ENCODE peak calls at places on chromosomes 1 and 21, in five cellular contexts. One of them, this sample, is unnamed.

GRCh38 chr1:218472885-218473284 is 127.7 kb downstream of the TGFB2 start:
- DNase-seq in Panc1: no peak
- DNase-seq in SK-N-SH: no peak
- DNase-seq in K562: no peak
- DNase-seq in breast epithelium: no peak
- DNase-seq in this sample: no peak

GRCh38 chr1:223017291-223017690 is 125.8 kb downstream of the TLR5 start:
- DNase-seq in Panc1: no peak
- DNase-seq in SK-N-SH: no peak
- DNase-seq in K562: no peak
- DNase-seq in breast epithelium: no peak
- DNase-seq in this sample: no peak

GRCh38 chr1:153631047-153632022 is 2.5 kb upstream of the CHTOP start:
- DNase-seq in Panc1: no peak
- DNase-seq in SK-N-SH: no peak
- DNase-seq in K562: no peak
- DNase-seq in breast epithelium: no peak
- DNase-seq in this sample: no peak

GRCh38 chr1:53963472-53963871 is 17.3 kb downstream of the LRRC42 start:
- DNase-seq in Panc1: no peak
- DNase-seq in SK-N-SH: no peak
- DNase-seq in K562: no peak
- DNase-seq in breast epithelium: no peak
- DNase-seq in this sample: no peak

GRCh38 chr1:222243902-222244301 is 304.0 kb downstream of the HHIPL2 start:
- DNase-seq in Panc1: no peak
- DNase-seq in SK-N-SH: no peak
- DNase-seq in K562: no peak
- DNase-seq in breast epithelium: no peak
- DNase-seq in this sample: no peak

GRCh38 chr1:175536921-175537320 is 206.5 kb downstream of the TNR start:
- DNase-seq in Panc1: no peak
- DNase-seq in SK-N-SH: no peak
- DNase-seq in K562: no peak
- DNase-seq in breast epithelium: no peak
- DNase-seq in this sample: no peak

GRCh38 chr1:204723131-204723787 is 37.7 kb upstream of the LRRN2 start:
- DNase-seq in Panc1: no peak
- DNase-seq in SK-N-SH: no peak
- DNase-seq in K562: no peak
- DNase-seq in breast epithelium: no peak
- DNase-seq in this sample: no peak

GRCh38 chr1:43796111-43796581 is 88.8 kb downstream of the ST3GAL3 start:
- DNase-seq in Panc1: no peak
- DNase-seq in SK-N-SH: no peak
- DNase-seq in K562: no peak
- DNase-seq in breast epithelium: no peak
- DNase-seq in this sample: peak

GRCh38 chr1:57468661-57469523 is 45.0 kb upstream of the DAB1 start:
- DNase-seq in Panc1: no peak
- DNase-seq in SK-N-SH: no peak
- DNase-seq in K562: no peak
- DNase-seq in breast epithelium: no peak
- DNase-seq in this sample: no peak

GRCh38 chr1:208190784-208191183 is 53.4 kb downstream of the PLXNA2 start:
- DNase-seq in Panc1: no peak
- DNase-seq in SK-N-SH: no peak
- DNase-seq in K562: no peak
- DNase-seq in breast epithelium: no peak
- DNase-seq in this sample: no peak

GRCh38 chr1:81756872-81757271 is 43.9 kb upstream of the ADGRL2 start:
- DNase-seq in Panc1: no peak
- DNase-seq in SK-N-SH: no peak
- DNase-seq in K562: no peak
- DNase-seq in breast epithelium: no peak
- DNase-seq in this sample: no peak

GRCh38 chr1:25232866-25233784 is 823 bp upstream of the SYF2 start:
- DNase-seq in Panc1: peak
- DNase-seq in SK-N-SH: peak
- DNase-seq in K562: peak
- DNase-seq in breast epithelium: peak
- DNase-seq in this sample: no peak

GRCh38 chr1:84972377-84972987 is 24.4 kb downstream of the MCOLN2 start:
- DNase-seq in Panc1: no peak
- DNase-seq in SK-N-SH: no peak
- DNase-seq in K562: no peak
- DNase-seq in breast epithelium: no peak
- DNase-seq in this sample: no peak

GRCh38 chr1:10635385-10635896 is 160.7 kb downstream of the PEX14 start:
- DNase-seq in Panc1: no peak
- DNase-seq in SK-N-SH: peak
- DNase-seq in K562: no peak
- DNase-seq in breast epithelium: no peak
- DNase-seq in this sample: peak

GRCh38 chr21:35044770-35045538 is 4.1 kb downstream of the RUNX1 start:
- DNase-seq in Panc1: no peak
- DNase-seq in SK-N-SH: no peak
- DNase-seq in K562: no peak
- DNase-seq in breast epithelium: no peak
- DNase-seq in this sample: no peak

GRCh38 chr21:45248893-45249381 is 38.8 kb downstream of the POFUT2 start:
- DNase-seq in Panc1: no peak
- DNase-seq in SK-N-SH: peak
- DNase-seq in K562: no peak
- DNase-seq in breast epithelium: no peak
- DNase-seq in this sample: no peak

GRCh38 chr1:231934797-231935196 is 308.2 kb downstream of the DISC1 start:
- DNase-seq in Panc1: no peak
- DNase-seq in SK-N-SH: no peak
- DNase-seq in K562: peak
- DNase-seq in breast epithelium: no peak
- DNase-seq in this sample: no peak

GRCh38 chr21:42702720-42703119 is 49.3 kb downstream of the PDE9A start:
- DNase-seq in Panc1: no peak
- DNase-seq in SK-N-SH: no peak
- DNase-seq in K562: no peak
- DNase-seq in breast epithelium: no peak
- DNase-seq in this sample: no peak

GRCh38 chr1:184376359-184376758 is 10.5 kb upstream of the C1orf21 start:
- DNase-seq in Panc1: no peak
- DNase-seq in SK-N-SH: no peak
- DNase-seq in K562: no peak
- DNase-seq in breast epithelium: no peak
- DNase-seq in this sample: no peak

GRCh38 chr1:39469150-39469549 is 22.3 kb upstream of the BMP8A start:
- DNase-seq in Panc1: no peak
- DNase-seq in SK-N-SH: no peak
- DNase-seq in K562: no peak
- DNase-seq in breast epithelium: no peak
- DNase-seq in this sample: no peak

GRCh38 chr1:94554611-94555010 is 13.1 kb upstream of the F3 start:
- DNase-seq in Panc1: no peak
- DNase-seq in SK-N-SH: no peak
- DNase-seq in K562: no peak
- DNase-seq in breast epithelium: no peak
- DNase-seq in this sample: no peak

GRCh38 chr1:41566274-41566885 is 81.9 kb upstream of the EDN2 start:
- DNase-seq in Panc1: no peak
- DNase-seq in SK-N-SH: no peak
- DNase-seq in K562: no peak
- DNase-seq in breast epithelium: no peak
- DNase-seq in this sample: no peak

GRCh38 chr1:209741889-209742288 is 14.0 kb upstream of the TRAF3IP3 start:
- DNase-seq in Panc1: no peak
- DNase-seq in SK-N-SH: no peak
- DNase-seq in K562: no peak
- DNase-seq in breast epithelium: no peak
- DNase-seq in this sample: no peak

GRCh38 chr1:152582647-152583046 is 2.3 kb upstream of the LCE3D start:
- DNase-seq in Panc1: no peak
- DNase-seq in SK-N-SH: no peak
- DNase-seq in K562: no peak
- DNase-seq in breast epithelium: no peak
- DNase-seq in this sample: no peak

GRCh38 chr1:160704250-160704649 is 7.4 kb downstream of the CD48 start:
- DNase-seq in Panc1: no peak
- DNase-seq in SK-N-SH: no peak
- DNase-seq in K562: no peak
- DNase-seq in breast epithelium: no peak
- DNase-seq in this sample: no peak

GRCh38 chr1:1415751-1416150 is 5.3 kb downstream of the ANKRD65 start:
- DNase-seq in Panc1: no peak
- DNase-seq in SK-N-SH: no peak
- DNase-seq in K562: no peak
- DNase-seq in breast epithelium: no peak
- DNase-seq in this sample: no peak

GRCh38 chr1:115293006-115293405 is 45.0 kb downstream of the NGF start:
- DNase-seq in Panc1: no peak
- DNase-seq in SK-N-SH: no peak
- DNase-seq in K562: no peak
- DNase-seq in breast epithelium: no peak
- DNase-seq in this sample: no peak

GRCh38 chr1:96340688-96341087 is 380.9 kb upstream of the PTBP2 start:
- DNase-seq in Panc1: no peak
- DNase-seq in SK-N-SH: no peak
- DNase-seq in K562: no peak
- DNase-seq in breast epithelium: no peak
- DNase-seq in this sample: no peak

GRCh38 chr21:21631961-21632360 is 633.8 kb downstream of the NCAM2 start:
- DNase-seq in Panc1: no peak
- DNase-seq in SK-N-SH: no peak
- DNase-seq in K562: no peak
- DNase-seq in breast epithelium: no peak
- DNase-seq in this sample: no peak

GRCh38 chr1:86854352-86854751 is 59.6 kb downstream of the SELENOF start:
- DNase-seq in Panc1: no peak
- DNase-seq in SK-N-SH: no peak
- DNase-seq in K562: peak
- DNase-seq in breast epithelium: no peak
- DNase-seq in this sample: no peak

GRCh38 chr1:162178432-162178831 is 108.9 kb downstream of the NOS1AP start:
- DNase-seq in Panc1: no peak
- DNase-seq in SK-N-SH: no peak
- DNase-seq in K562: no peak
- DNase-seq in breast epithelium: no peak
- DNase-seq in this sample: no peak

GRCh38 chr1:117301906-117302305 is 65.3 kb upstream of the MAN1A2 start:
- DNase-seq in Panc1: no peak
- DNase-seq in SK-N-SH: no peak
- DNase-seq in K562: no peak
- DNase-seq in breast epithelium: no peak
- DNase-seq in this sample: no peak

GRCh38 chr1:174990382-174990999 is 9.3 kb upstream of the CACYBP start:
- DNase-seq in Panc1: peak
- DNase-seq in SK-N-SH: peak
- DNase-seq in K562: no peak
- DNase-seq in breast epithelium: no peak
- DNase-seq in this sample: no peak

GRCh38 chr1:21325231-21325718 is 35.0 kb upstream of the ECE1 start:
- DNase-seq in Panc1: no peak
- DNase-seq in SK-N-SH: no peak
- DNase-seq in K562: no peak
- DNase-seq in breast epithelium: no peak
- DNase-seq in this sample: no peak

DNA sequence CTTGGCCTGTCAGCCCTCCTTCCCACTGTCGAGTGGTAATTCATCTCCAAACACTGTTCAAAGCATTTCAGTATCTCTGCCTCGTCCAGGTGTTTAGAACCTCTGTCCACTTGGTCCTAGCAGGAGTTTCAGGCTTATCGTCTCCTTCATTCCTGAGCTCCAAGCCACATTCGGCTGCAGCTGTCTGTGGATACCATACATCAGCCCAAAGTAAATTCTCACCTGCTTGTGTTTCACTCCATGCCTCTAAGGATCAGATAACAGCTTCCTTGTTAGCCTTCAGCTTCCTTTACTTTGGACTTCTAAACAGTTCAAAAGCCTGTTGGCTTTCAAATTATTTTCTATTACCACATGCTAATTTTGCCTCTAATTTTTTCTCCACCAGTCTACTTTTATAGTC is 219.0 kb upstream of the L1TD1 start:
- DNase-seq in Panc1: no peak
- DNase-seq in SK-N-SH: no peak
- DNase-seq in K562: no peak
- DNase-seq in breast epithelium: no peak
- DNase-seq in this sample: no peak
- H3K4me3 ChIP-seq in Panc1: no peak
- H3K4me3 ChIP-seq in SK-N-SH: no peak
- H3K4me3 ChIP-seq in K562: no peak
- H3K4me3 ChIP-seq in breast epithelium: no peak
- H3K4me3 ChIP-seq in this sample: no peak

DNA sequence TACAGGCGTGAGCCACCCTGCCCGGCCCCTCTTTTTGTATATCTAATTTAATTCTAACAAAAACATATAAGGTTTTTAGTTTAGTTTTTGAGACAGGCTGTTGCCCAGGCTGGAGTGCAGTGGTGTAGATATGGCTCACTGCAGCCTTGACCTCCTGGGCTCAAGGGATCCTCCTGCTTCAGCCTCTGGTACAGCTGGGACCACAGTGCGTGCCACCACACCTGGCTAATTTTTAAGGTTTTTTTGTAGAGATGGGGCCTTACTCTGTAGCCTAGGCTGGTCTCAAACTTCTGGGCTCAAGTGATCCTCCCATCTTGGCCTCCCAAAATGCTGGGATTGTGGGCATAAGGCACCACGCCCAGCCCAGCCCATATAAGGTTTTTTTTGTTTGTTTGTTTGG is 18.8 kb downstream of the ENSA start:
- DNase-seq in Panc1: no peak
- DNase-seq in SK-N-SH: no peak
- DNase-seq in K562: no peak
- DNase-seq in breast epithelium: no peak
- DNase-seq in this sample: no peak
- H3K27ac ChIP-seq in Panc1: no peak
- H3K27ac ChIP-seq in SK-N-SH: peak
- H3K27ac ChIP-seq in K562: no peak
- H3K27ac ChIP-seq in breast epithelium: peak
- H3K27ac ChIP-seq in this sample: no peak

GRCh38 chr1:247387500-247387899 is 28.5 kb upstream of the NLRP3 start:
- DNase-seq in Panc1: no peak
- DNase-seq in SK-N-SH: no peak
- DNase-seq in K562: no peak
- DNase-seq in breast epithelium: no peak
- DNase-seq in this sample: no peak
- TF ChIP-seq POLR2AphosphoS5 in Panc1: no peak
- TF ChIP-seq POLR2AphosphoS5 in SK-N-SH: no peak
- TF ChIP-seq POLR2AphosphoS5 in K562: no peak
- TF ChIP-seq POLR2AphosphoS5 in breast epithelium: no peak
- TF ChIP-seq POLR2AphosphoS5 in this sample: no peak

DNA sequence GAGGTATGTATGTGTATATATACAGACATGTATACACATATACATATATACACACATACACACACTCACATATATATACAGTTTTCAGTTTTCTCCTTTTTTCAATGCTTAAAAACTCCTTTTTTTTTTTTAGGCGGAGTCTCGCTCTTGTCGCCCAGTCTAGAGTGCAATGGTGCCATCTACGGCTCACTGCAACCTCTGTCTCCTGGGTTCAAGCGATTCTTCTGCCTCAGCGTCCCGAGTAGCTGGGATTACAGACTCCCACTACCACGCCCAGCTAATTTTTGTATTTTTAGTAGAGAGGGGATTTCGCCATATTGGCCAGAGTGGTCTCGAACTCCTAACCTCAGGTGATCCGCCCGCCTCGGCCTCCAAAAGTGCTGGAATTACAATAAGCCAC is 27.0 kb downstream of the STYXL2 start:
- DNase-seq in Panc1: no peak
- DNase-seq in SK-N-SH: no peak
- DNase-seq in K562: no peak
- DNase-seq in breast epithelium: no peak
- DNase-seq in this sample: no peak
- H3K4me3 ChIP-seq in Panc1: peak
- H3K4me3 ChIP-seq in SK-N-SH: peak
- H3K4me3 ChIP-seq in K562: no peak
- H3K4me3 ChIP-seq in breast epithelium: peak
- H3K4me3 ChIP-seq in this sample: peak